ENCODE peak calls at places on chromosomes 7 and 10, in six cellular contexts. W, O, Y, K, B and N are unnamed samples.

GRCh38 chr7:139639563-139639962 is 116.1 kb downstream of the CLEC2L start:
- DNase-seq in W (no peak), O (no peak), K (no peak), Y (no peak), B (no peak), N (no peak)

GRCh38 chr10:77643795-77644468 is 6.3 kb upstream of the KCNMA1 start:
- DNase-seq in O (no peak), B (peak), W (peak), Y (no peak), K (peak), N (no peak)

GRCh38 chr7:45187089-45187945 is 29.7 kb downstream of the RAMP3 start:
- DNase-seq in K (no peak), Y (no peak), B (no peak), W (no peak), O (peak), N (peak)

GRCh38 chr10:31288001-31288400 is 31.0 kb upstream of the ZEB1 start:
- DNase-seq in K (no peak), W (no peak), B (no peak), O (no peak), Y (no peak), N (no peak)

GRCh38 chr10:98106531-98106930 is 27.9 kb upstream of the R3HCC1L start:
- DNase-seq in K (no peak), O (no peak), W (no peak), Y (no peak), B (no peak), N (no peak)

GRCh38 chr7:135976312-135977019 is 693 bp downstream of the MTPN start:
- DNase-seq in B (no peak), O (peak), K (peak), Y (no peak), W (peak), N (peak)

GRCh38 chr10:33596411-33596810 is 261.9 kb upstream of the NRP1 start:
- DNase-seq in W (no peak), Y (no peak), K (no peak), O (no peak), B (no peak), N (no peak)

GRCh38 chr7:106068986-106069385 is 43.1 kb downstream of the SYPL1 start:
- DNase-seq in O (no peak), K (no peak), Y (no peak), B (no peak), W (no peak), N (no peak)

GRCh38 chr7:89760690-89761089 is 393.6 kb upstream of the STEAP1 start:
- DNase-seq in O (no peak), K (no peak), W (no peak), B (no peak), Y (no peak), N (no peak)

DNA sequence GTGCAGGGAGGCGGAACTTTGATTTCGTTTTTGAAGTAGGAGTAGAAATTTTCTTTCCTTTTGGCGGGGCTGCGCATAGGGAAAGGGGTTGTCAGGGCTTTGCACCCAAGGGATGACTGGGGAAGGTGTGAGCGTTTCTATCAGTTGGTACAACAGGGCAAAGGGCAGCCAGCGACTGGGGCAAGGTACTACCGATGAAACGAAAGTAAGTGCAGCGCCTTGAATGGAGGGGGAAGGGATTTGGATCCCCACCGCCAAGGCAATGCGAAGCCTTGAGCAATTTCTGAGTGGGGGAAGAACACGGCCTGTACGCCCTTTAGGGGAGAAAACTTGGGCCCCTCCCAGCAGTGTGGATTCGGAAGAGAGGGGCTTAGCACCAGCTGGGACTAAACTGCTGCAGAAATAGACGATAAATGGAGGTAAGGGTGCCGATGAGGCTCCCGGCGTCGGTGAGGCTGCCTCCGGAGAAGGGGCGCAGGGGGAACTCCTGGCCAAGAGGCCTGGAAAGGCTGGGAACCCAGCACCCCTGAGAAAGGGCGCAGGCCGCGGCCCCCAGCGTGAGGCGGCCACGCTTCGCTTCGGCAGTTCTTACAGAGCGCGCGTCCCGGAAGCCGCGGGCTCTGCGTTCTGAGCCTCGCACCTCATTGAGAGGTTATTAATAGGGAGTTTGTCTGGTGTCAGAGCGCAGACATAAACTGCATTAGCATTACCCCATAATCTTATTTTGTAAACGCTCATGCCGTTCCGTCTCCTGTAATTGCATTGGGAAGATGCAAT is 10.0 kb upstream of the TLX1 start:
- DNase-seq in O (peak), K (no peak), Y (no peak), W (peak), B (no peak), N (peak)
- TF ChIP-seq POLR2A in O (no peak), K (no peak), Y (no peak), W (peak), B (no peak), N (peak)

GRCh38 chr7:144835166-144835611 is 664 bp downstream of the TPK1 start:
- DNase-seq in B (peak), W (peak), O (no peak), K (peak), Y (peak), N (peak)

GRCh38 chr7:144830811-144831210 is 5.0 kb downstream of the TPK1 start:
- DNase-seq in W (no peak), O (no peak), K (peak), B (no peak), Y (no peak), N (no peak)

GRCh38 chr7:144836545-144836842 is 641 bp upstream of the TPK1 start:
- DNase-seq in Y (no peak), K (no peak), B (no peak), W (no peak), O (no peak), N (no peak)

GRCh38 chr7:144834516-144835165 is 1.2 kb downstream of the TPK1 start:
- DNase-seq in W (peak), K (peak), B (no peak), Y (peak), O (no peak), N (peak)

DNA sequence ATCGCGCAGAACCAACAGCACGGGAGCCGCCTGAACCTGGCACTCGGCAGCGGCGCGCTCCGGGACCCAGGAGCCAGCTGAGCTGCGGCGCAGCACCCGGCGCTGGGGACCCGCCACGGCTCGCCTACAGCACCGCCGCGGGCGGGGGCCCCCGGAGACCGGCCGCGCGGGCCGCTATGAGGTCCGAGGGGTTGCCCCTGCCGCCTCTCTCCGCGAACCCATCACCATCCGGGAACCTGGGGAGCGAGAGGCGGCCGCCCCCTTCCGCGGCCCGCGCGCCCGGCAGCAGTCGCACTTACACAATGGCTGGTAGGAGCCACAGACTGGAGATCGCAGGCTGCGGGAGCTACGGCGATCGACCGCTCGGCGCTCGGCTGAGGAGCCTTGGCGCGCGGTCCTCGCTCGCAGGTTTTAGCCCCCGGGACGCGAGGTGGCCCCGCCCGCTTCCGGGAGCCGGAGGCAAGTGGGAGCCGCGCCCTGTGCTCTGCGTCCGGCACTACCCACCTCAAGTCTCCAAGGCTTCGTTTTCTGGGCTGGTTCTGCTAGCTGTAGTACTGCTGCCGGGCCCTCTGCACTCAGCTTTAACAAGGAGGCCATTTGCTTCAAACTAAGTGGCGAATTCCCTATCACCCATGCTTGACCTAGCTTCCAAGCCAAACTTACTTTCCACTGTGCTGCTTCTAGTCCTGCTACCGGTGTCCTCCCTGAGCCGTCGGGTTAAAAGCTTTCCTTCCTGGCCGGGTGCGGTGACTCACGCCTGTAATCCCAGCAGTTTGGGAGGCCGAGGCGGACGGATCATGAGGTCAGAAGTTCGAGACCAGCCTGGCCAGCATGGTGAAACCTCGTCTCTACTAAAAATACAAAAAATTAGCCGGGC is at the start of gene TPK1:
- DNase-seq in B (peak), K (peak), Y (peak), W (peak), O (peak), N (peak)
- TF ChIP-seq POLR2A in B (peak), K (peak), Y (no peak), W (peak), O (peak), N (peak)

DNA sequence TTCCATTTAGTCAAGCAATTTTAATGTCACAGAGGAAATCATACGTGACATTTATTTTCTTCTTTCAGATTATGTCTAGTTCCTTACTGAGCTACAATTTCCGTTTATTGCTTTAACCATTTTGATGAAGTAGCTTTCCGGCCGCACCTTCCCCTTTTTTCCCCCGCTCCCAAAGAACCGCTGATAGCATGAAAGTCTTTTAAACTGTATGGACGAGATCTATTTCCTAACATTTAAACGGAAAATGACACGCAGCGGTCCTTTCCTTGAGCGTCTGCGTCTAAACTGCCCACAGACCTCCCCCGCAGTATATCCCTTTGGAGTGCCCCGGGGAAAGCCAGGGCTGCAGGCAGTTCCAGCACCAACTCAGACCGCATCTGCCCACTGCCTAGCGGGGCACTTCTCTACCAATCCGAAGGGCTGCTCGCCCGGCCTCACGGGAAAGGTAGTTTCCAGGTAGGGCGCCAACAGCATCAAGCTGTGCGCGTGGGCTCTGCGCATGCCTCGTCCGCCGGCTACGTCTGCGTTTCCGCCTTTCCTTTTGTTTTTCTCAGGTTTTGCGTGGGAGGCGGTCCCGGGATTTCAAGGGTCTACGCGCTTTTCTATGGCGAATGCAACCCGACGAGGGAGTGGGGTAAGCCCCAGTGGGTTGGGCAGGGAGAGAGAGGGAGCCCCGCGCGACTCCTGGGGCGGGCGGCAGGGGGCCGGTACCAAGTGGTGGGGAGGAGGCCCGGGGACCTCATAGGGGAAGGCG is at the start of gene ZNF33A:
- DNase-seq in O (peak), W (peak), Y (peak), K (peak), B (peak), N (peak)
- TF ChIP-seq POLR2A in O (no peak), W (no peak), Y (no peak), K (no peak), B (peak), N (peak)

GRCh38 chr7:117012284-117013174 is 59.2 kb downstream of the ST7 start:
- DNase-seq in B (no peak), O (no peak), Y (no peak), W (no peak), K (peak), N (no peak)

GRCh38 chr7:117008849-117009531 is 55.7 kb downstream of the ST7 start:
- DNase-seq in B (no peak), K (no peak), Y (no peak), W (no peak), O (no peak), N (no peak)

GRCh38 chr7:117009705-117010361 is 56.5 kb downstream of the ST7 start:
- DNase-seq in W (no peak), O (no peak), Y (no peak), B (no peak), K (no peak), N (no peak)

GRCh38 chr7:117011419-117012260 is 58.3 kb downstream of the ST7 start:
- DNase-seq in Y (no peak), W (no peak), K (peak), B (no peak), O (no peak), N (no peak)

GRCh38 chr7:117010375-117011133 is 57.3 kb downstream of the ST7 start:
- DNase-seq in B (no peak), O (no peak), W (no peak), Y (no peak), K (no peak), N (no peak)
- TF ChIP-seq POLR2A in B (no peak), O (no peak), W (no peak), Y (no peak), K (no peak), N (no peak)

DNA sequence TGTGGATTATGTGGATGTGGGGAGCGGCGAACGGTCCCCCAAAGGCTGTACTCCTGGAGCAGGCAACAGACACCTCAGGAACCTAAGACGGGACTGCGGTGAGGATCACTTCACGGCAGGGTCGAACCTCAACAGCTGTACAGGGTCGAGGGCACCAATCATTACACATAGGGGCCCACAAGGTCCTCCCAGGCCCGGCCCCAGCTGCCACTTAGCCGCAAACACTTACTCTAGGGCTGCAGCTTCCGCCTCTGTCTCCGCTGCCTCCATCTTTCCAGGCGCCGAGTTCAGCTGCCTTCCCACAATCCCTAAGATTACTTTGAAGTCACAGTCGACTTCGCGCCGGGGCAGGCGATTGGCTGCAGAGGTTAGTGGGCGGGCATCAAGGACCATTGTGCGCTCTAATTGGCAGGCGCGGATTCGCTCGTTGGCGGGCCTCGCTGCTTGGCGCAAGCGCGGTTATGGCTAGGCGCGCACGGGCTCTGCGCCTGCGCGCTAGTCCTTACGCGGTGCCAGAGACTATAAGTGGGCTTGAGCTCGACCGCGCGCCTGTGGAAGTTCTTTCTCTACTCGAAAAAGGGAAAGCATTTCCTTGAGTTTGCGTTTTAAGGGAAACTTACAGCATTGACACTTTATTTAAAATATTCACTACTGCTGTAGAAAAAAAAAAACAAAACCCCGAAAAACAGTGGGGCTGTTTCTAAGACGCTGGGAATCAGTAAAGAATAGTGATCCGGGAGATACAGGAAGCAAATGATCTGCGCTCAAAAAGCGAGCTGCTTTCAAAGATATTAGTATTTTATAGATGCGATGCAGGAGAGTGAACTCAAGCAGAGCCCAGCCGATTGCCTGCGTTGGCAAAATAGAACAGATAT is at the start of gene ZWINT:
- DNase-seq in B (peak), K (peak), W (peak), Y (peak), O (peak), N (peak)
- TF ChIP-seq POLR2A in B (no peak), K (peak), W (peak), Y (no peak), O (no peak), N (no peak)